ENCODE peak calls at places on chromosome 3, in seven cellular contexts. One of them, this sample, is unnamed.

GRCh38 chr3:45509038-45509767 is 85.3 kb upstream of the LIMD1 start:
- DNase-seq in AG04450: peak
- DNase-seq in GM23338: peak
- DNase-seq in dorsolateral prefrontal cortex: peak
- DNase-seq in body of pancreas: no peak
- DNase-seq in adrenal gland: no peak
- DNase-seq in prostate gland: no peak
- DNase-seq in this sample: no peak

GRCh38 chr3:182980204-182981037 is at the start of gene DCUN1D1:
- DNase-seq in GM23338: peak
- DNase-seq in adrenal gland: peak
- DNase-seq in body of pancreas: peak
- DNase-seq in dorsolateral prefrontal cortex: peak
- DNase-seq in AG04450: peak
- DNase-seq in prostate gland: peak
- DNase-seq in this sample: peak

GRCh38 chr3:158337007-158337608 is 227.2 kb downstream of the RSRC1 start:
- DNase-seq in AG04450: no peak
- DNase-seq in dorsolateral prefrontal cortex: no peak
- DNase-seq in body of pancreas: no peak
- DNase-seq in prostate gland: no peak
- DNase-seq in adrenal gland: peak
- DNase-seq in GM23338: no peak
- DNase-seq in this sample: no peak

GRCh38 chr3:46361408-46362283 is 7.7 kb downstream of the CCR2 start:
- DNase-seq in dorsolateral prefrontal cortex: no peak
- DNase-seq in prostate gland: no peak
- DNase-seq in AG04450: no peak
- DNase-seq in body of pancreas: no peak
- DNase-seq in adrenal gland: peak
- DNase-seq in GM23338: no peak
- DNase-seq in this sample: no peak

GRCh38 chr3:113721638-113722037 is 24.4 kb downstream of the NAA50 start:
- DNase-seq in body of pancreas: no peak
- DNase-seq in dorsolateral prefrontal cortex: no peak
- DNase-seq in AG04450: no peak
- DNase-seq in GM23338: no peak
- DNase-seq in prostate gland: no peak
- DNase-seq in adrenal gland: no peak
- DNase-seq in this sample: no peak

GRCh38 chr3:1693145-1693544 is 405.5 kb upstream of the CNTN4 start:
- DNase-seq in prostate gland: no peak
- DNase-seq in AG04450: no peak
- DNase-seq in body of pancreas: no peak
- DNase-seq in adrenal gland: no peak
- DNase-seq in GM23338: peak
- DNase-seq in dorsolateral prefrontal cortex: no peak
- DNase-seq in this sample: no peak

GRCh38 chr3:172750069-172750367 is 508 bp upstream of the ECT2 start:
- DNase-seq in GM23338: no peak
- DNase-seq in dorsolateral prefrontal cortex: no peak
- DNase-seq in prostate gland: no peak
- DNase-seq in body of pancreas: no peak
- DNase-seq in adrenal gland: no peak
- DNase-seq in AG04450: no peak
- DNase-seq in this sample: no peak

GRCh38 chr3:69250014-69250413 is 127.6 kb upstream of the LMOD3 start:
- DNase-seq in prostate gland: no peak
- DNase-seq in AG04450: no peak
- DNase-seq in adrenal gland: no peak
- DNase-seq in dorsolateral prefrontal cortex: no peak
- DNase-seq in GM23338: peak
- DNase-seq in body of pancreas: peak
- DNase-seq in this sample: no peak

GRCh38 chr3:156676467-156677119 is 2.2 kb downstream of the TIPARP start:
- DNase-seq in dorsolateral prefrontal cortex: no peak
- DNase-seq in GM23338: no peak
- DNase-seq in prostate gland: no peak
- DNase-seq in adrenal gland: no peak
- DNase-seq in AG04450: no peak
- DNase-seq in body of pancreas: no peak
- DNase-seq in this sample: no peak

GRCh38 chr3:47017504-47018268 is 38.2 kb downstream of the NBEAL2 start:
- DNase-seq in GM23338: peak
- DNase-seq in body of pancreas: no peak
- DNase-seq in adrenal gland: no peak
- DNase-seq in prostate gland: no peak
- DNase-seq in dorsolateral prefrontal cortex: no peak
- DNase-seq in AG04450: no peak
- DNase-seq in this sample: no peak

GRCh38 chr3:32500880-32501784 is 1.5 kb downstream of the CMTM6 start:
- DNase-seq in body of pancreas: no peak
- DNase-seq in AG04450: no peak
- DNase-seq in adrenal gland: peak
- DNase-seq in dorsolateral prefrontal cortex: no peak
- DNase-seq in GM23338: peak
- DNase-seq in prostate gland: no peak
- DNase-seq in this sample: no peak

GRCh38 chr3:5231536-5231935 is 44.0 kb downstream of the EDEM1 start:
- DNase-seq in dorsolateral prefrontal cortex: no peak
- DNase-seq in body of pancreas: no peak
- DNase-seq in GM23338: no peak
- DNase-seq in adrenal gland: no peak
- DNase-seq in prostate gland: no peak
- DNase-seq in AG04450: no peak
- DNase-seq in this sample: no peak

GRCh38 chr3:16290007-16290826 is 25.2 kb downstream of the OXNAD1 start:
- DNase-seq in prostate gland: no peak
- DNase-seq in adrenal gland: peak
- DNase-seq in AG04450: peak
- DNase-seq in body of pancreas: peak
- DNase-seq in GM23338: peak
- DNase-seq in dorsolateral prefrontal cortex: no peak
- DNase-seq in this sample: no peak

GRCh38 chr3:42659451-42660130 is 6.1 kb downstream of the ZBTB47 start:
- DNase-seq in body of pancreas: no peak
- DNase-seq in prostate gland: no peak
- DNase-seq in adrenal gland: no peak
- DNase-seq in AG04450: no peak
- DNase-seq in GM23338: no peak
- DNase-seq in dorsolateral prefrontal cortex: no peak
- DNase-seq in this sample: no peak

GRCh38 chr3:42662037-42662812 is 8.7 kb downstream of the ZBTB47 start:
- DNase-seq in body of pancreas: no peak
- DNase-seq in AG04450: no peak
- DNase-seq in prostate gland: no peak
- DNase-seq in adrenal gland: no peak
- DNase-seq in GM23338: no peak
- DNase-seq in dorsolateral prefrontal cortex: no peak
- DNase-seq in this sample: no peak

GRCh38 chr3:42660131-42660715 is 6.7 kb downstream of the ZBTB47 start:
- DNase-seq in AG04450: no peak
- DNase-seq in GM23338: no peak
- DNase-seq in adrenal gland: peak
- DNase-seq in body of pancreas: peak
- DNase-seq in prostate gland: no peak
- DNase-seq in dorsolateral prefrontal cortex: no peak
- DNase-seq in this sample: no peak

GRCh38 chr3:42661593-42662022 is 8.1 kb downstream of the ZBTB47 start:
- DNase-seq in adrenal gland: no peak
- DNase-seq in body of pancreas: no peak
- DNase-seq in prostate gland: no peak
- DNase-seq in AG04450: no peak
- DNase-seq in dorsolateral prefrontal cortex: no peak
- DNase-seq in GM23338: no peak
- DNase-seq in this sample: peak

GRCh38 chr3:42660898-42661297 is 7.4 kb downstream of the ZBTB47 start:
- DNase-seq in body of pancreas: no peak
- DNase-seq in adrenal gland: peak
- DNase-seq in prostate gland: no peak
- DNase-seq in AG04450: no peak
- DNase-seq in dorsolateral prefrontal cortex: no peak
- DNase-seq in GM23338: peak
- DNase-seq in this sample: no peak
- TF ChIP-seq CTCF in body of pancreas: no peak
- TF ChIP-seq CTCF in adrenal gland: peak
- TF ChIP-seq CTCF in prostate gland: no peak
- TF ChIP-seq CTCF in AG04450: no peak
- TF ChIP-seq CTCF in dorsolateral prefrontal cortex: no peak
- TF ChIP-seq CTCF in GM23338: peak
- TF ChIP-seq CTCF in this sample: no peak

DNA sequence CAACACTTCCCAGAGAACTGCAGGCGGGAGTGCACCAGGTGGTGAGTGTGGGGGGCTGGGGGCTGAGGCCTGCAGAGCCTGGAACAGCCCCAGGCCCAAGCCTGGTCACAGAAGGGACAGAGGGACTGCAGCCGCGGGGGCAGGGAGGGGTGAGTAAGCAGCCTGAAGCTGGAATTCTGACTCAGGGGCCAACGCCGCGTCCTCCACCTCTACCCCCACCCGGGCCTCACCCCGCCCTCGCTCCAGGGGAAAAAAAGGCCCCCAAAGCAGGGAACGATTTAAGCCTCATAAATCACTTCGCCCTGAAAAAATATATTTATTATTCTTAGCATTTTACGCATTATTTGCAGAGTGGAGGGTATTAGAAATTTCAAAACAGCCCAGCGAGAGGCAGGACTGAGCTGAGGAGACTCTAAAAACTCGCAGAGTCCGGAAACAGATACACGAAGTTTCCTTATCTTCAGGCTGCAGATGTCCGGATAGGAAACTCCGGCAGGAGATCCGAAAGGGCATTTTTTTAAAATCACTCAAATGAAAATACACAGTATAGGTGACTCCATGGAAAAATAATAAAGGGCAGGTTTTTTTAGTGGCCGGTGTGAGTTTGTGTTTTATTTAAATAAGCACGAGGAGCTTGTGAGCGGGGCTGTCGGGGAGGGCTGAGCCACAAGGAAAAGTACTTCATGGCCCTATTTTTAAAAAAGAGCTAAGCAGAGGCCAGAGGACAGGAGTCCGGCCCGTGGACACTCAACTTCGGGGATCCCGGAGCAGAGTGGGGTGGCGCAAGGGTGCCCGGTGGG is 9.9 kb downstream of the GATA2 start:
- DNase-seq in GM23338: peak
- DNase-seq in AG04450: peak
- DNase-seq in dorsolateral prefrontal cortex: no peak
- DNase-seq in body of pancreas: no peak
- DNase-seq in adrenal gland: peak
- DNase-seq in prostate gland: no peak
- DNase-seq in this sample: no peak
- H3K4me3 ChIP-seq in GM23338: peak
- H3K4me3 ChIP-seq in AG04450: peak
- H3K4me3 ChIP-seq in dorsolateral prefrontal cortex: no peak
- H3K4me3 ChIP-seq in body of pancreas: no peak
- H3K4me3 ChIP-seq in adrenal gland: peak
- H3K4me3 ChIP-seq in prostate gland: peak
- H3K4me3 ChIP-seq in this sample: peak

GRCh38 chr3:52453496-52454234 is at the start of gene TNNC1:
- DNase-seq in body of pancreas: no peak
- DNase-seq in AG04450: no peak
- DNase-seq in adrenal gland: no peak
- DNase-seq in prostate gland: no peak
- DNase-seq in dorsolateral prefrontal cortex: no peak
- DNase-seq in GM23338: peak
- DNase-seq in this sample: no peak
- H3K27ac ChIP-seq in body of pancreas: peak
- H3K27ac ChIP-seq in AG04450: no peak
- H3K27ac ChIP-seq in adrenal gland: peak
- H3K27ac ChIP-seq in prostate gland: peak
- H3K27ac ChIP-seq in dorsolateral prefrontal cortex: peak
- H3K27ac ChIP-seq in GM23338: no peak
- H3K27ac ChIP-seq in this sample: peak

DNA sequence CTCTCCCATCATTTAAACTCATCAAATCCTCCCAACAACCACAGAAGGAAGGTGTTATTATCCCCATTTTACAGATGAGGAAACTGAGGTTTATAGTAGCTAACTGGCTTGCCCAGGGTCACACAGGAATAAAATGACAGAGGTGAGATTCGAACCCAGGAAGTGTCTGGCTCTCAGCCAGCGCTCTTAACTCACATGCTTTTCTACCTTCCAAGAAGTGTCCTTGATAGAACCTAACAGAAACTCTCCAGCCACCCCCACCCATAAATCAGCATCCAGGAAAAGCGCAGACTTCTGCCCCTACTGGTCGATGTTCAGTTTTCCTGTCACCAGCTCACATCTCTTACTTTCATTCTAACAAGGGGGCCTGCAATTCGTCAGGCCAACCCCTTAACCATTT is 51.7 kb downstream of the SPATA12 start:
- DNase-seq in dorsolateral prefrontal cortex: no peak
- DNase-seq in prostate gland: no peak
- DNase-seq in GM23338: peak
- DNase-seq in body of pancreas: no peak
- DNase-seq in adrenal gland: peak
- DNase-seq in AG04450: no peak
- DNase-seq in this sample: no peak
- TF ChIP-seq CTCF in dorsolateral prefrontal cortex: no peak
- TF ChIP-seq CTCF in prostate gland: no peak
- TF ChIP-seq CTCF in GM23338: peak
- TF ChIP-seq CTCF in body of pancreas: no peak
- TF ChIP-seq CTCF in adrenal gland: no peak
- TF ChIP-seq CTCF in AG04450: peak
- TF ChIP-seq CTCF in this sample: no peak

This sample was measured in coronary artery.